ENCODE peak calls at places on chromosome 2, in nine cellular contexts. C is A549, T is HepG2, J is HCT116, Q is K562, M is endothelial cell of umbilical vein, W is H1, R is GM12878, L is SK-N-SH. F is an unnamed sample.

GRCh38 chr2:368386-368785 is 80.5 kb upstream of the ALKAL2 start:
- DNase-seq in W (no peak), T (no peak), M (no peak), L (no peak), C (no peak), J (no peak), R (no peak), Q (no peak), F (peak; percentile 85)

GRCh38 chr2:128995086-128995485 is 676.4 kb upstream of the HS6ST1 start:
- DNase-seq in L (no peak), M (no peak), T (no peak), R (no peak), J (no peak), C (no peak), W (no peak), Q (no peak), F (no peak)

GRCh38 chr2:82994186-82994585 is 1464.9 kb downstream of the SUCLG1 start:
- DNase-seq in R (no peak), M (no peak), Q (no peak), T (no peak), W (no peak), J (no peak), C (no peak), L (no peak), F (no peak)

GRCh38 chr2:72147303-72147970 is at the start of gene CYP26B1:
- DNase-seq in L (peak; percentile 66), Q (no peak), M (peak; percentile 18), T (no peak), C (no peak), J (no peak), W (peak; percentile 75), R (no peak), F (no peak)

GRCh38 chr2:215138466-215138865 is at the start of gene ABCA12:
- DNase-seq in W (no peak), Q (no peak), R (no peak), C (no peak), T (no peak), L (no peak), J (peak; percentile 4), M (no peak), F (no peak)

GRCh38 chr2:71551631-71551915 is 98.2 kb downstream of the DYSF start:
- DNase-seq in R (no peak), M (no peak), Q (no peak), L (no peak), T (no peak), C (no peak), W (no peak), J (no peak), F (no peak)

GRCh38 chr2:173307287-173307686 is 47.4 kb upstream of the CDCA7 start:
- DNase-seq in M (peak; percentile 12), W (no peak), L (no peak), T (no peak), C (no peak), R (peak; percentile 50), J (no peak), Q (no peak), F (no peak)

GRCh38 chr2:142100139-142100873 is 30.5 kb downstream of the LRP1B start:
- DNase-seq in L (no peak), J (no peak), R (no peak), C (no peak), T (no peak), W (no peak), M (no peak), Q (no peak), F (no peak)

GRCh38 chr2:184814428-184814827 is 216.1 kb downstream of the ZNF804A start:
- DNase-seq in T (no peak), C (no peak), W (no peak), Q (no peak), R (no peak), L (no peak), J (no peak), M (no peak), F (no peak)

GRCh38 chr2:118044103-118044716 is 30.3 kb upstream of the CCDC93 start:
- DNase-seq in J (no peak), L (no peak), Q (no peak), W (no peak), T (no peak), M (no peak), R (no peak), C (no peak), F (no peak)

GRCh38 chr2:142649581-142649980 is 227.9 kb upstream of the KYNU start:
- DNase-seq in Q (no peak), C (no peak), T (peak; percentile 5), L (no peak), M (no peak), J (no peak), R (no peak), W (no peak), F (no peak)

GRCh38 chr2:51247252-51247651 is 215.3 kb upstream of the NRXN1 start:
- DNase-seq in J (no peak), Q (no peak), W (no peak), C (no peak), M (no peak), R (no peak), L (no peak), T (no peak), F (peak; percentile 8)

GRCh38 chr2:25788457-25788856 is 89.8 kb downstream of the ASXL2 start:
- DNase-seq in L (no peak), W (no peak), C (no peak), T (no peak), M (no peak), J (no peak), Q (no peak), R (no peak), F (no peak)

GRCh38 chr2:10732924-10733583 is 11.6 kb downstream of the ATP6V1C2 start:
- DNase-seq in Q (no peak), M (peak; percentile 37), L (no peak), C (no peak), T (no peak), W (no peak), R (no peak), J (no peak), F (no peak)

GRCh38 chr2:31275976-31276375 is 42.0 kb downstream of the EHD3 start:
- DNase-seq in W (no peak), T (no peak), R (no peak), Q (no peak), M (no peak), L (peak; percentile 58), C (no peak), J (no peak), F (no peak)
- H3K4me3 ChIP-seq in W (no peak overlapping the region), T (no peak overlapping the region), R (no peak overlapping the region), Q (no peak overlapping the region), M (no peak overlapping the region), L (no peak overlapping the region), C (no peak overlapping the region), J (no peak overlapping the region), F (no peak overlapping the region)

GRCh38 chr2:158048327-158048726 is 53.3 kb upstream of the UPP2 start:
- DNase-seq in T (no peak), R (no peak), C (no peak), J (no peak), Q (no peak), L (no peak), M (no peak), W (no peak), F (no peak)

GRCh38 chr2:158047156-158047611 is 54.5 kb upstream of the UPP2 start:
- DNase-seq in L (no peak), R (no peak), W (no peak), T (no peak), J (no peak), M (peak; percentile 44), C (no peak), Q (peak; percentile 73), F (no peak)

GRCh38 chr2:158049129-158049855 is 52.4 kb upstream of the UPP2 start:
- DNase-seq in R (no peak), J (no peak), T (no peak), M (no peak), L (no peak), Q (no peak), C (no peak), W (no peak), F (no peak)

GRCh38 chr2:158056875-158057274 is 44.8 kb upstream of the UPP2 start:
- DNase-seq in C (no peak), M (no peak), W (no peak), T (peak; percentile 22), R (no peak), L (no peak), Q (no peak), J (no peak), F (no peak)

DNA sequence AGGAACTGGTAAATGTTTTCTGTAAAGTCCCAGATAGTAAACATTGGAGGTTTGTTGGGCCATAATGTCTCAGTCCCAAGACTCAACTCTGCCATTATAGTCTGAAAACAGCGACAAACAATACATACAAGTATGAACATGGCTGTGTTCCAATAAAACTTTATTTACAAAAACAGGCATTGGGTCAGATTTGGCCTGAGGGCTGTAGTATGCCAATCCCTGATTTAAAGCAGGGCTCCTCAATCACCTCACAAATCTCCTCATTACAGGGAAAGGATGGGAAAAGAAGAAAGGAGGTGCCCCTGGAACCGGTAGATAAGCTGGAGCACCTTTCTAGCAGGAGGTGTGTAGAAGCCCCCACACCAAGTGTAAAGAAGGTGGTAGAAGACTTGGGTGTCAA is 48.9 kb upstream of the UPP2 start:
- DNase-seq in W (no peak), M (no peak), L (no peak), J (no peak), T (no peak), C (no peak), R (no peak), Q (no peak), F (no peak)
- TF ChIP-seq MAX in W (no peak), M (no peak), L (no peak), J (no peak), T (no peak), C (no peak), R (no peak), Q (no peak), F (no peak)

GRCh38 chr2:54497738-54498680 is 41.9 kb downstream of the SPTBN1 start:
- DNase-seq in L (no peak), R (no peak), C (peak; percentile 56), J (no peak), T (peak; percentile 70), Q (peak; percentile 49), M (peak; percentile 77), W (no peak), F (peak; percentile 40)
- TF ChIP-seq CTCF in L (peak; percentile 19), R (peak; percentile 34), C (peak; percentile 30), J (peak; percentile 40), T (peak; percentile 68), Q (peak; percentile 34), M (peak; percentile 27), W (peak; percentile 69), F (peak; percentile 44)

GRCh38 chr2:178806543-178806942 is 680 bp downstream of the TTN start:
- DNase-seq in Q (no peak), T (no peak), J (no peak), M (no peak), C (no peak), R (no peak), W (no peak), L (no peak), F (no peak)

GRCh38 chr2:178807227-178808008 is at the start of gene TTN:
- DNase-seq in W (no peak), R (no peak), Q (no peak), J (no peak), L (no peak), T (no peak), C (no peak), M (no peak), F (no peak)

GRCh38 chr2:178799305-178799704 is 7.9 kb downstream of the TTN start:
- DNase-seq in T (no peak), W (no peak), J (no peak), Q (no peak), M (no peak), C (no peak), L (no peak), R (no peak), F (no peak)

GRCh38 chr2:178800510-178800909 is 6.7 kb downstream of the TTN start:
- DNase-seq in W (no peak), T (no peak), C (no peak), L (no peak), Q (no peak), M (no peak), J (no peak), R (no peak), F (no peak)

GRCh38 chr2:178804791-178805190 is 2.4 kb downstream of the TTN start:
- DNase-seq in J (peak; percentile 39), Q (peak; percentile 36), M (no peak), T (peak; percentile 22), L (peak; percentile 37), C (peak; percentile 25), W (no peak), R (no peak), F (peak; percentile 44)
- H3K4me3 ChIP-seq in J (no peak overlapping the region), Q (no peak overlapping the region), M (no peak overlapping the region), T (no peak overlapping the region), L (no peak overlapping the region), C (no peak overlapping the region), W (no peak overlapping the region), R (no peak overlapping the region), F (no peak overlapping the region)

F was measured in NB4.